ENCODE peak calls at places on chromosome 20, in ten cellular contexts. Z is small intestine; C is CD8-positive, alpha-beta T cell; I is ELR; D is AG08396; L is AG09319; R is activated CD8-positive, alpha-beta memory T cell treated with anti-CD3 and anti-CD28 coated beads, Interleukin-2, amount 10 ng/mL, durations not matched to agents 7 days and 5 days; V is mucosa of gallbladder; B is LoVo; U is activated CD4-positive, alpha-beta T cell treated with anti-CD3 and anti-CD28 coated beads, Interleukin-2, amount 50 U/mL, for 1 hour. P is an unnamed sample.

GRCh38 chr20:44600758-44601562 is 18.6 kb downstream of the PKIG start:
- DNase-seq in D (no peak), L (no peak), U (no peak), I (no peak), R (no peak), Z (no peak), C (no peak), V (no peak), B (no peak), P (no peak)

GRCh38 chr20:14717124-14718004 is 380.0 kb upstream of the FLRT3 start:
- DNase-seq in B (peak; percentile 43), V (peak; percentile 14), L (no peak), C (no peak), Z (peak; percentile 71), I (no peak), R (no peak), U (no peak), D (no peak), P (no peak)

GRCh38 chr20:40986774-40987173 is 41.8 kb upstream of the TOP1 start:
- DNase-seq in C (no peak), B (no peak), L (no peak), Z (no peak), V (no peak), D (no peak), I (peak; percentile 59), R (peak; percentile 49), U (no peak), P (no peak)

GRCh38 chr20:32678948-32679347 is 5.2 kb upstream of the C20orf203 start:
- DNase-seq in I (no peak), U (no peak), D (peak; percentile 35), L (peak; percentile 18), B (no peak), R (no peak), Z (no peak), C (no peak), V (no peak), P (no peak)

GRCh38 chr20:46307139-46307998 is 929 bp downstream of the CDH22 start:
- DNase-seq in R (peak; percentile 80), V (no peak), L (peak; percentile 7), B (peak; percentile 7), Z (peak; percentile 48), I (peak; percentile 72), D (peak; percentile 85), U (peak; percentile 70), C (peak; percentile 83), P (peak; percentile 95)

GRCh38 chr20:24771651-24772061 is 177.4 kb upstream of the CST7 start:
- DNase-seq in D (no peak), L (no peak), U (no peak), I (no peak), B (no peak), C (no peak), V (no peak), R (peak; percentile 25), Z (no peak), P (no peak)

GRCh38 chr20:34536798-34537394 is 20.7 kb downstream of the DYNLRB1 start:
- DNase-seq in Z (no peak), R (peak; percentile 54), C (no peak), B (no peak), V (peak; percentile 29), I (peak; percentile 53), L (no peak), D (no peak), U (peak; percentile 55), P (no peak)

GRCh38 chr20:2261105-2261504 is 34.7 kb upstream of the TGM3 start:
- DNase-seq in R (no peak), V (peak; percentile 84), I (no peak), B (peak; percentile 77), U (no peak), D (no peak), C (no peak), L (no peak), Z (peak; percentile 79), P (peak; percentile 19)

GRCh38 chr20:1874534-1875168 is 20.6 kb upstream of the SIRPA start:
- DNase-seq in U (no peak), V (peak; percentile 75), R (no peak), C (no peak), L (no peak), B (peak; percentile 5), I (no peak), D (no peak), Z (peak; percentile 92), P (no peak)

GRCh38 chr20:56347628-56348305 is 11.0 kb upstream of the FAM210B start:
- DNase-seq in D (no peak), U (no peak), I (no peak), C (no peak), B (no peak), R (no peak), V (no peak), Z (no peak), L (no peak), P (no peak)

GRCh38 chr20:11445161-11445560 is 472.5 kb upstream of the BTBD3 start:
- DNase-seq in I (no peak), L (no peak), V (no peak), U (no peak), R (no peak), Z (no peak), B (no peak), D (no peak), C (no peak), P (no peak)

GRCh38 chr20:11159728-11160127 is 485.9 kb upstream of the JAG1 start:
- DNase-seq in C (no peak), B (no peak), L (peak; percentile 30), R (no peak), Z (peak; percentile 7), D (peak; percentile 29), I (no peak), V (peak; percentile 35), U (no peak), P (no peak)